ENCODE peak calls at places on chromosomes 3 and 15, in four cellular contexts. G, V, R and L are unnamed samples.

GRCh38 chr3:24181256-24181655 is 236.2 kb downstream of the NR1D2 start:
- DNase-seq in G (no peak), V (peak; percentile 64), R (no peak), L (no peak)

GRCh38 chr3:9192238-9192637 is 57.2 kb downstream of the SRGAP3 start:
- DNase-seq in G (no peak), V (peak; percentile 15), R (no peak), L (peak; percentile 67)

GRCh38 chr3:72550582-72551262 is 297.5 kb downstream of the SHQ1 start:
- DNase-seq in G (no peak), V (no peak), R (no peak), L (no peak)

GRCh38 chr3:114827495-114827894 is 319.6 kb downstream of the ZBTB20 start:
- DNase-seq in G (peak; percentile 73), V (peak; percentile 46), R (no peak), L (no peak)

GRCh38 chr15:80991446-80991845 is 1.8 kb upstream of the MESD start:
- DNase-seq in G (no peak), V (peak; percentile 66), R (no peak), L (peak; percentile 36)

GRCh38 chr3:191282262-191283215 is 46.7 kb upstream of the CCDC50 start:
- DNase-seq in G (no peak), V (no peak), R (no peak), L (no peak)

GRCh38 chr3:46386206-46386605 is 15.5 kb downstream of the CCR5 start:
- DNase-seq in G (peak; percentile 10), V (peak; percentile 25), R (no peak), L (no peak)

GRCh38 chr3:32334675-32335074 is 57.0 kb upstream of the CMTM7 start:
- DNase-seq in G (no peak), V (no peak), R (no peak), L (peak; percentile 44)

GRCh38 chr3:134846943-134847342 is 51.9 kb downstream of the EPHB1 start:
- DNase-seq in G (peak; percentile 23), V (peak; percentile 5), R (no peak), L (no peak)

GRCh38 chr3:186109897-186110803 is 1.3 kb upstream of the ETV5 start:
- DNase-seq in G (no peak), V (peak; percentile 55), R (no peak), L (peak; percentile 55)

GRCh38 chr3:108552267-108553159 is 36.7 kb downstream of the CIP2A start:
- DNase-seq in G (peak; percentile 53), V (peak; percentile 10), R (no peak), L (no peak)

GRCh38 chr3:106068795-106069194 is 200.0 kb upstream of the CBLB start:
- DNase-seq in G (no peak), V (no peak), R (no peak), L (peak; percentile 10)

GRCh38 chr15:39216816-39217215 is 364.1 kb upstream of the THBS1 start:
- DNase-seq in G (no peak), V (no peak), R (no peak), L (no peak)

GRCh38 chr3:108629974-108630373 is 40.5 kb downstream of the DZIP3 start:
- DNase-seq in G (no peak), V (no peak), R (no peak), L (no peak)

GRCh38 chr15:29440541-29440940 is 170.9 kb upstream of the NSMCE3 start:
- DNase-seq in G (no peak), V (no peak), R (no peak), L (no peak)
- H3K27ac ChIP-seq in G (no peak overlapping the region), V (no peak overlapping the region), R (no peak overlapping the region), L (no peak overlapping the region)

GRCh38 chr3:103495186-103495585 is 1060.4 kb downstream of the ZPLD1 start:
- DNase-seq in G (no peak), V (no peak), R (no peak), L (no peak)
- H3K4me1 ChIP-seq in G (no peaks in the 10 kb centered on the region), V (no peaks in the 10 kb centered on the region), R (no peaks in the 10 kb centered on the region), L (no peaks in the 10 kb centered on the region)

DNA sequence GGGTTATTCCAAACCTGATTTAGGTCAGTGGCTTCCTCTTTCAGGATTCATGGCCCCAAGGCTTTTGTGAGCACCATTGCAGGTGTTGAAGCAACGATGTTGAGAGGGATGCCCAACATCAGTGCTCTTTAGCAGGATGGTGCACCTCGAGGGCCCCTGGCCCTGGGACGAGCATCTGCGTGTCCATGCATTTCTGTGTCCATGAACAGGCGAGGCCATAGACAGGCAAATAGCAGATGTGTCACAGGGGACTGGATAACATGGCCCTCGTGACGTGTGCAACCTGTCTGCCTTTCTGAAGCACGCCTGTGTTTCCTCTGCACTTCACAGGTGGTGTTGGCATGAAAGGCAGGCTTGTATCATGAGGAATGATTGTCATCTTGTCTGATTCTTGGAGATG is 132.3 kb downstream of the SNRPN start:
- DNase-seq in G (no peak), V (no peak), R (no peak), L (no peak)
- H3K9me3 ChIP-seq in G (peaks cover 5% of the 10 kb centered on the region), V (peaks cover 97% of the 10 kb centered on the region), R (no peaks in the 10 kb centered on the region), L (peaks cover 41% of the 10 kb centered on the region)

GRCh38 chr3:100046986-100047385 is 67.3 kb downstream of the FILIP1L start:
- DNase-seq in G (no peak), V (no peak), R (no peak), L (no peak)
- H3K27ac ChIP-seq in G (peak overlapping the region; percentile 26), V (peak overlapping the region; percentile 81), R (peak overlapping the region; percentile 93), L (peak overlapping the region; percentile 36)

GRCh38 chr15:87906444-87906843 is 350.1 kb downstream of the NTRK3 start:
- DNase-seq in G (no peak), V (no peak), R (peak; percentile 34), L (no peak)
- H3K4me1 ChIP-seq in G (no peaks in the 10 kb centered on the region), V (no peaks in the 10 kb centered on the region), R (no peaks in the 10 kb centered on the region), L (no peaks in the 10 kb centered on the region)

GRCh38 chr3:20462226-20462625 is 276.2 kb upstream of the SGO1 start:
- DNase-seq in G (no peak), V (no peak), R (no peak), L (no peak)
- H3K9me3 ChIP-seq in G (no peaks in the 10 kb centered on the region), V (peaks cover 5% of the 10 kb centered on the region), R (no peaks in the 10 kb centered on the region), L (no peaks in the 10 kb centered on the region)

GRCh38 chr15:40790723-40791122 is 16.2 kb upstream of the ZFYVE19 start:
- DNase-seq in G (no peak), V (no peak), R (no peak), L (peak; percentile 35)

GRCh38 chr15:40789999-40790398 is 16.9 kb upstream of the ZFYVE19 start:
- DNase-seq in G (no peak), V (no peak), R (no peak), L (no peak)

GRCh38 chr15:40787344-40787841 is 17.6 kb downstream of the C15orf62 start:
- DNase-seq in G (no peak), V (peak; percentile 91), R (no peak), L (no peak)

GRCh38 chr15:40787991-40788390 is 18.2 kb downstream of the C15orf62 start:
- DNase-seq in G (no peak), V (peak; percentile 6), R (no peak), L (no peak)

DNA sequence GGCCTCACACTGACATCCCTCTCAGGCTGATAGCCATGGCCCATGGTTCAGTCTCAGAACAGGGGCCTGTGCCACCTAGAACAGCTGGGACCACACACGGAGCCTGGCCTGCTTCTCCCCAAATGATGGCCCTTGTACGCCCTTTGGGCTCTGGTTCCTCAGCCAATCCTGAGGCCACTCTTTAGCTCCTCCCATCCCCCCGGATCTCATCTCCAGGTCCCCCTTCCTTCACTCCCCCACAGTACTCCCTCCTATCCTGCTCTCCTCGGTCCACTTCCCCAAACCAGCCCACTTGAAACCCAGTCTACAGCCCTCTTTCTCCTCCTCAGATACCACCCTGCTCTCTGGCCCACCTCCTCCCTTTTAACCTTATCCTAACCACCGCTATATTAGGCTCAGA is 17.8 kb upstream of the ZFYVE19 start:
- DNase-seq in G (no peak), V (no peak), R (no peak), L (no peak)
- H3K27ac ChIP-seq in G (peak overlapping the region; percentile 70), V (peak overlapping the region; percentile 85), R (no peak overlapping the region), L (no peak overlapping the region)

GRCh38 chr15:68363353-68363752 is 68.6 kb downstream of the ITGA11 start:
- DNase-seq in G (peak; percentile 35), V (no peak), R (no peak), L (no peak)

GRCh38 chr15:68365140-68365745 is 66.7 kb downstream of the ITGA11 start:
- DNase-seq in G (no peak), V (no peak), R (no peak), L (no peak)

GRCh38 chr15:68362537-68363126 is 69.3 kb downstream of the ITGA11 start:
- DNase-seq in G (no peak), V (no peak), R (no peak), L (no peak)

GRCh38 chr15:68364660-68365035 is 67.3 kb downstream of the ITGA11 start:
- DNase-seq in G (no peak), V (no peak), R (no peak), L (no peak)

GRCh38 chr15:68364028-68364659 is 67.8 kb downstream of the ITGA11 start:
- DNase-seq in G (no peak), V (no peak), R (no peak), L (no peak)
- H3K4me1 ChIP-seq in G (peaks cover 23% of the 10 kb centered on the region), V (no peaks in the 10 kb centered on the region), R (peaks cover 42% of the 10 kb centered on the region), L (peaks cover 17% of the 10 kb centered on the region)